ENCODE peak calls at places on chromosomes 3 and 15, in five cellular contexts. One of them, this sample, is unnamed.

GRCh38 chr3:79367803-79368202 is 400.0 kb downstream of the ROBO1 start:
- DNase-seq in K562: no peak
- DNase-seq in H1: no peak
- DNase-seq in A549: no peak
- DNase-seq in suprapubic skin: no peak
- DNase-seq in this sample: no peak

GRCh38 chr3:3689601-3690375 is 109.4 kb upstream of the LRRN1 start:
- DNase-seq in H1: no peak
- DNase-seq in A549: no peak
- DNase-seq in suprapubic skin: no peak
- DNase-seq in K562: no peak
- DNase-seq in this sample: no peak

GRCh38 chr15:98599911-98600685 is 48.2 kb upstream of the IGF1R start:
- DNase-seq in K562: no peak
- DNase-seq in H1: no peak
- DNase-seq in A549: no peak
- DNase-seq in suprapubic skin: peak
- DNase-seq in this sample: no peak

GRCh38 chr3:3906171-3906570 is 106.9 kb downstream of the LRRN1 start:
- DNase-seq in K562: no peak
- DNase-seq in suprapubic skin: no peak
- DNase-seq in A549: no peak
- DNase-seq in H1: no peak
- DNase-seq in this sample: no peak

GRCh38 chr3:12221663-12222062 is 63.0 kb upstream of the TIMP4 start:
- DNase-seq in suprapubic skin: no peak
- DNase-seq in K562: no peak
- DNase-seq in A549: peak
- DNase-seq in H1: no peak
- DNase-seq in this sample: no peak

GRCh38 chr15:38255690-38256089 is 3.1 kb downstream of the SPRED1 start:
- DNase-seq in suprapubic skin: no peak
- DNase-seq in K562: no peak
- DNase-seq in H1: no peak
- DNase-seq in A549: no peak
- DNase-seq in this sample: no peak

GRCh38 chr3:171393032-171393744 is 67.0 kb downstream of the TNIK start:
- DNase-seq in A549: no peak
- DNase-seq in K562: no peak
- DNase-seq in suprapubic skin: no peak
- DNase-seq in H1: peak
- DNase-seq in this sample: no peak

GRCh38 chr3:115040673-115041286 is 106.3 kb downstream of the ZBTB20 start:
- DNase-seq in A549: peak
- DNase-seq in K562: no peak
- DNase-seq in H1: no peak
- DNase-seq in suprapubic skin: no peak
- DNase-seq in this sample: peak

GRCh38 chr15:73978896-73979295 is 13.2 kb downstream of the STOML1 start:
- DNase-seq in H1: no peak
- DNase-seq in suprapubic skin: peak
- DNase-seq in K562: no peak
- DNase-seq in A549: no peak
- DNase-seq in this sample: no peak

GRCh38 chr3:44264146-44264545 is 22.5 kb downstream of the TOPAZ1 start:
- DNase-seq in A549: no peak
- DNase-seq in K562: no peak
- DNase-seq in H1: no peak
- DNase-seq in suprapubic skin: no peak
- DNase-seq in this sample: no peak

GRCh38 chr3:107904536-107905066 is 186.2 kb downstream of the CD47 start:
- DNase-seq in K562: no peak
- DNase-seq in suprapubic skin: no peak
- DNase-seq in H1: no peak
- DNase-seq in A549: no peak
- DNase-seq in this sample: no peak

GRCh38 chr3:127096256-127097008 is 96.5 kb upstream of the PRR23E start:
- DNase-seq in suprapubic skin: no peak
- DNase-seq in H1: no peak
- DNase-seq in A549: no peak
- DNase-seq in K562: no peak
- DNase-seq in this sample: no peak

GRCh38 chr15:70033529-70034140 is 64.1 kb downstream of the TLE3 start:
- DNase-seq in suprapubic skin: no peak
- DNase-seq in H1: no peak
- DNase-seq in K562: no peak
- DNase-seq in A549: no peak
- DNase-seq in this sample: no peak

GRCh38 chr15:68497206-68497910 is 65.4 kb upstream of the ITGA11 start:
- DNase-seq in A549: peak
- DNase-seq in K562: no peak
- DNase-seq in H1: no peak
- DNase-seq in suprapubic skin: peak
- DNase-seq in this sample: no peak

GRCh38 chr3:22660076-22660475 is 543.1 kb upstream of the UBE2E2 start:
- DNase-seq in A549: no peak
- DNase-seq in H1: no peak
- DNase-seq in K562: no peak
- DNase-seq in suprapubic skin: no peak
- DNase-seq in this sample: no peak

GRCh38 chr3:36969540-36970432 is 23.1 kb downstream of the EPM2AIP1 start:
- DNase-seq in A549: peak
- DNase-seq in K562: peak
- DNase-seq in H1: no peak
- DNase-seq in suprapubic skin: no peak
- DNase-seq in this sample: no peak

DNA sequence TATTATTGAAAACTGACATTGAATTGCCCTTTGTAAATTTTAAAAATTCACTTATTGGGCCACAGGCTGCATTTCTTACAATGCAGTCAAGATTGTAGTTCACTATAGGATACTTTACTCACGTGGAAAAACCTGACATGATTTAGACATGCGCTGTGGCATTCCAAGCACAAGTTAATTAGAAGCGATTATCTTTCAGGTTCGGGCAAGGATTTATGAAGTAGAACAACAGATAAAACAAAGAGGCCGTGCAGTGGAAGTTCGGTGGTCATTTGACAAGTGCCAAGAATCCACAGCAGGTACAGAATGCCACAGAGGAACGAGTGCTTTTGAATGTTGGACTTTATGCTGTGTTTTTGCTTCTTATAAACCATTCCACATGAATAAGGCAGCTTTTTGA is 37.8 kb downstream of the GPR171 start:
- DNase-seq in K562: no peak
- DNase-seq in suprapubic skin: no peak
- DNase-seq in H1: no peak
- DNase-seq in A549: no peak
- DNase-seq in this sample: no peak
- TF ChIP-seq CTCF in K562: no peak
- TF ChIP-seq CTCF in suprapubic skin: no peak
- TF ChIP-seq CTCF in H1: no peak
- TF ChIP-seq CTCF in A549: no peak
- TF ChIP-seq CTCF in this sample: no peak

GRCh38 chr3:184248454-184249411 is at the start of gene ALG3:
- DNase-seq in K562: peak
- DNase-seq in H1: no peak
- DNase-seq in suprapubic skin: peak
- DNase-seq in A549: peak
- DNase-seq in this sample: peak

GRCh38 chr3:184250167-184250828 is 826 bp downstream of the EEF1AKMT4 start:
- DNase-seq in A549: peak
- DNase-seq in H1: peak
- DNase-seq in K562: peak
- DNase-seq in suprapubic skin: peak
- DNase-seq in this sample: peak

GRCh38 chr3:184255291-184256039 is 5.9 kb downstream of the CAMK2N2 start:
- DNase-seq in H1: no peak
- DNase-seq in A549: no peak
- DNase-seq in suprapubic skin: no peak
- DNase-seq in K562: no peak
- DNase-seq in this sample: no peak

DNA sequence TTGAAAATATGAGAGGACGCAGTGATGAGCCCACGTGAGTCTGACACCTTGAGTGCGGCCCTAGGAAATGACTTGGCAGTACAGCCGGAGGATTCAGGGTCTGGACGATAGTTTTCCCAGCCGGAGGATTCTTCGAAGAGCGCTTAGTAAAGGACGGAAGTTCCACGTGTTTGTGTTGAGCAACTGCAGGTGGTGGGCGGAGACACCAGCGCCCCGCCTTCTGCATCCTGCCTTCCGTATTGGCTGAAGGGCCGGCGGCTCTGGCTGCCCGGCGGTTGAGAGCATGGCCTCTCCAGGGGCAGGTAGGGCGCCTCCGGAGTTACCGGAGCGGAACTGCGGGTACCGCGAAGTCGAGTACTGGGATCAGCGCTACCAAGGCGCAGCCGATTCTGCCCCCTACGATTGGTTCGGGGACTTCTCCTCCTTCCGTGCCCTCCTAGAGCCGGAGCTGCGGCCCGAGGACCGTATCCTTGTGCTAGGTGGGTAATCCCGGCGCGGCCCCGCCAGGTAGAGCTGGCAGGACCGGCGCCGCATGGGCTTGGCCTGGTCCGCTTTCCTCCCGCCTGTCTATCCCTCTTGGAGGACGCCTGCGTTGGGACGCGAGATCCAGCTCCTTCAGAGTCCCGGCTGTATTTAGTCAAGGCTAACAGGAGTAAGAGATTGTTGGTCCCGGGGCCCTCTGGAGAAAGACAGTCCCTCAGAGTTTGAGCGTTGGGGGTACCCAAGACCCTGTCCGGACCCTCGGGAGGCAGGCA is at the start of gene EEF1AKMT4:
- DNase-seq in H1: peak
- DNase-seq in K562: peak
- DNase-seq in A549: peak
- DNase-seq in suprapubic skin: peak
- DNase-seq in this sample: peak
- TF ChIP-seq EP300 in H1: no peak
- TF ChIP-seq EP300 in K562: peak
- TF ChIP-seq EP300 in A549: no peak
- TF ChIP-seq EP300 in suprapubic skin: no peak
- TF ChIP-seq EP300 in this sample: no peak

GRCh38 chr15:64161688-64162477 is 939 bp downstream of the PPIB start:
- DNase-seq in suprapubic skin: peak
- DNase-seq in H1: no peak
- DNase-seq in A549: no peak
- DNase-seq in K562: no peak
- DNase-seq in this sample: no peak
- TF ChIP-seq CTCF in suprapubic skin: no peak
- TF ChIP-seq CTCF in H1: no peak
- TF ChIP-seq CTCF in A549: no peak
- TF ChIP-seq CTCF in K562: no peak
- TF ChIP-seq CTCF in this sample: no peak

GRCh38 chr3:95926904-95927501 is 887.4 kb upstream of the EPHA6 start:
- DNase-seq in H1: peak
- DNase-seq in K562: no peak
- DNase-seq in A549: no peak
- DNase-seq in suprapubic skin: no peak
- DNase-seq in this sample: no peak

GRCh38 chr3:95923496-95924210 is 890.7 kb upstream of the EPHA6 start:
- DNase-seq in K562: no peak
- DNase-seq in suprapubic skin: no peak
- DNase-seq in A549: peak
- DNase-seq in H1: no peak
- DNase-seq in this sample: no peak
- TF ChIP-seq EP300 in K562: no peak
- TF ChIP-seq EP300 in suprapubic skin: no peak
- TF ChIP-seq EP300 in A549: no peak
- TF ChIP-seq EP300 in H1: no peak
- TF ChIP-seq EP300 in this sample: no peak

DNA sequence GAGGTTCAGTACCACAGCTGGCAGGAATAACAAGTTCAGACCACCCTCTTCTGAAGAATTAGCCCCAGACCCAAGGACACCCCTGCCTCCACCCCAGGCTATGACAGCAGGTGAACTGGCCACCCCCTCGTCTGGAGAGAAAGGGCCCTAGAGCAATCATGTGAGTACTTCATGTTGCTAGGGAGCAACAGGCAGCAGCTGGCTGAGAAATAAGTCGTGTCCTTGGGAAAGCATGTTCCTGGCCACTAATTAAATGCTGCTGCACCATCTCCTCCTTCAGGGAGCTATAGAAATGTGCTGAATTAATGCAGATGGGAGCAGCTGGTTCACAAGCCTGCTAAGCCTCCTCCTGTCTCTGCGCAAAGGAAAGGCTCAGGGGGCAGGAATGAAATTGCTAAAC is 31.5 kb downstream of the MRPS11 start:
- DNase-seq in K562: no peak
- DNase-seq in A549: no peak
- DNase-seq in suprapubic skin: no peak
- DNase-seq in H1: no peak
- DNase-seq in this sample: no peak
- TF ChIP-seq CTCF in K562: no peak
- TF ChIP-seq CTCF in A549: no peak
- TF ChIP-seq CTCF in suprapubic skin: no peak
- TF ChIP-seq CTCF in H1: no peak
- TF ChIP-seq CTCF in this sample: no peak

GRCh38 chr3:20322085-20322484 is 136.1 kb upstream of the SGO1 start:
- DNase-seq in K562: no peak
- DNase-seq in suprapubic skin: no peak
- DNase-seq in A549: no peak
- DNase-seq in H1: no peak
- DNase-seq in this sample: no peak

GRCh38 chr3:20321391-20322047 is 135.5 kb upstream of the SGO1 start:
- DNase-seq in H1: no peak
- DNase-seq in A549: no peak
- DNase-seq in suprapubic skin: no peak
- DNase-seq in K562: no peak
- DNase-seq in this sample: no peak

GRCh38 chr3:20317616-20318015 is 131.6 kb upstream of the SGO1 start:
- DNase-seq in suprapubic skin: no peak
- DNase-seq in K562: no peak
- DNase-seq in H1: no peak
- DNase-seq in A549: no peak
- DNase-seq in this sample: no peak

GRCh38 chr3:20323307-20323927 is 137.4 kb upstream of the SGO1 start:
- DNase-seq in A549: no peak
- DNase-seq in H1: no peak
- DNase-seq in K562: no peak
- DNase-seq in suprapubic skin: no peak
- DNase-seq in this sample: peak

DNA sequence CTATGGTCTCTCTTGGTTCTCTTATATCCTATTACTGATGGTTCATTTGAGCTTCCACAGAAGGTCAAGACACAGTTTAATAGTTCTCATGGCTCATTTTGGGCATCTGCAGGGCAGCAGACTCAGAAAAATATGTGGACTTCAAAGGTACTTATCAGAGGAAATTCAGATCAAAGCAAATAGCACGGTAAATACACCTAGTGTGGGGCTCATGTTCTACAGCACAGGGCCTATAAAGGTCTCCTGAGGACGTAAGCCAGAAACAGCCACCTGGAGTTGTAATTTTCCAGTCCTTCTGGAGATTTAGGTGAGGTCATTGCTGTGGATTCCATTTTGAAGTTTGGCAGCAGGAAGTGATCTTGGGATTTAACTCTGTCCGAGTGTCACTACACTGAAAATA is 134.5 kb upstream of the SGO1 start:
- DNase-seq in H1: no peak
- DNase-seq in suprapubic skin: no peak
- DNase-seq in K562: no peak
- DNase-seq in A549: no peak
- DNase-seq in this sample: peak
- TF ChIP-seq EP300 in H1: no peak
- TF ChIP-seq EP300 in suprapubic skin: no peak
- TF ChIP-seq EP300 in K562: no peak
- TF ChIP-seq EP300 in A549: no peak
- TF ChIP-seq EP300 in this sample: no peak

GRCh38 chr15:64856429-64857145 is 14.9 kb downstream of the PLEKHO2 start:
- DNase-seq in suprapubic skin: no peak
- DNase-seq in K562: no peak
- DNase-seq in A549: peak
- DNase-seq in H1: no peak
- DNase-seq in this sample: no peak
- TF ChIP-seq CTCF in suprapubic skin: no peak
- TF ChIP-seq CTCF in K562: no peak
- TF ChIP-seq CTCF in A549: no peak
- TF ChIP-seq CTCF in H1: no peak
- TF ChIP-seq CTCF in this sample: no peak

This sample was measured in stomach.